ENCODE peak calls at places on chromosome 16, in five cellular contexts. R is AML-193, F is NCI-H187, T is foreskin keratinocyte, V is esophagus squamous epithelium. G is an unnamed sample.

GRCh38 chr16:12239226-12239625 is 262.7 kb downstream of the SNX29 start:
- DNase-seq in T (no peak), F (no peak), R (no peak), V (no peak), G (no peak)

GRCh38 chr16:10525214-10525825 is 55.1 kb downstream of the EMP2 start:
- DNase-seq in R (no peak), T (no peak), V (no peak), F (no peak), G (no peak)

GRCh38 chr16:2156025-2156848 is 655 bp downstream of the TRAF7 start:
- DNase-seq in R (peak), F (no peak), T (peak), V (no peak), G (no peak)

GRCh38 chr16:66569827-66570405 is 3.7 kb downstream of the CMTM1 start:
- DNase-seq in F (no peak), R (no peak), V (no peak), T (peak), G (no peak)

GRCh38 chr16:81715358-81716196 is 63.5 kb upstream of the PLCG2 start:
- DNase-seq in V (no peak), R (no peak), T (no peak), F (no peak), G (no peak)

GRCh38 chr16:19127205-19127604 is 13.4 kb downstream of the ITPRIPL2 start:
- DNase-seq in T (no peak), F (no peak), R (no peak), V (no peak), G (no peak)

GRCh38 chr16:11550651-11551498 is 35.8 kb downstream of the LITAF start:
- DNase-seq in F (no peak), R (peak), V (no peak), T (no peak), G (no peak)

GRCh38 chr16:56815721-56816120 is 49.3 kb upstream of the SLC12A3 start:
- DNase-seq in T (no peak), F (no peak), V (no peak), R (no peak), G (no peak)

GRCh38 chr16:2610781-2611498 is 71.4 kb upstream of the KCTD5 start:
- DNase-seq in R (no peak), F (no peak), T (no peak), V (no peak), G (no peak)

GRCh38 chr16:13829712-13830304 is 90.1 kb upstream of the ERCC4 start:
- DNase-seq in V (no peak), T (no peak), R (no peak), F (no peak), G (no peak)

GRCh38 chr16:9238346-9238745 is 146.9 kb downstream of the HAPSTR1 start:
- DNase-seq in F (no peak), T (no peak), V (no peak), R (no peak), G (no peak)

GRCh38 chr16:70253291-70254094 is 1.8 kb upstream of the EXOSC6 start:
- DNase-seq in R (peak), F (no peak), V (no peak), T (no peak), G (no peak)

GRCh38 chr16:73000020-73000906 is 47.7 kb downstream of the ZFHX3 start:
- DNase-seq in R (no peak), F (no peak), T (no peak), V (no peak), G (peak)